ENCODE peak calls at places on chromosome X, in four cellular contexts. Q, Z, G and A are unnamed samples.

GRCh38 chrX:48802813-48803261 is 970 bp downstream of the HDAC6 start:
- DNase-seq in Q (no peak), Z (no peak), G (no peak), A (no peak)

GRCh38 chrX:83501540-83501939 is 6.5 kb upstream of the POU3F4 start:
- DNase-seq in Q (no peak), Z (no peak), G (no peak), A (no peak)

GRCh38 chrX:56994375-56995270 is 718 bp downstream of the SPIN3 start:
- DNase-seq in Q (no peak), Z (no peak), G (no peak), A (no peak)

GRCh38 chrX:24226176-24226575 is 76.6 kb downstream of the ZFX start:
- DNase-seq in Q (no peak), Z (no peak), G (no peak), A (no peak)

GRCh38 chrX:39772057-39772832 is 325.5 kb downstream of the BCOR start:
- DNase-seq in Q (no peak), Z (no peak), G (no peak), A (peak; percentile 48)

GRCh38 chrX:107025538-107025937 is 25.5 kb upstream of the MORC4 start:
- DNase-seq in Q (peak; percentile 4), Z (no peak), G (peak; percentile 38), A (peak; percentile 47)

GRCh38 chrX:1435241-1435900 is 17.3 kb downstream of the ASMTL start:
- DNase-seq in Q (no peak), Z (no peak), G (no peak), A (no peak)

GRCh38 chrX:18426004-18426320 is 554 bp downstream of the CDKL5 start:
- DNase-seq in Q (no peak), Z (no peak), G (no peak), A (no peak)

GRCh38 chrX:10906861-10907260 is 204.3 kb upstream of the HCCS start:
- DNase-seq in Q (no peak), Z (no peak), G (no peak), A (no peak)

GRCh38 chrX:10794203-10794630 is 173.8 kb upstream of the MID1 start:
- DNase-seq in Q (no peak), Z (no peak), G (no peak), A (no peak)